ENCODE peak calls at places on chromosomes 3 and 15, in six cellular contexts. Y is ovary, J is brain microvascular endothelial cell, A is fibroblast of lung, L is BJ, P is mesenchymal stem cell. B is an unnamed sample.

GRCh38 chr15:39455502-39455991 is 125.3 kb upstream of the THBS1 start:
- DNase-seq in Y (no peak), J (peak; percentile 77), A (peak; percentile 58), L (no peak), P (peak; percentile 41), B (no peak)

GRCh38 chr3:156948402-156949210 is 122.5 kb downstream of the LEKR1 start:
- DNase-seq in Y (no peak), J (no peak), A (no peak), L (no peak), P (no peak), B (no peak)

GRCh38 chr3:138457863-138458735 is 23.7 kb downstream of the ESYT3 start:
- DNase-seq in Y (no peak), J (no peak), A (no peak), L (no peak), P (no peak), B (peak; percentile 53)

GRCh38 chr3:14242490-14243311 is 64.1 kb downstream of the LSM3 start:
- DNase-seq in Y (no peak), J (no peak), A (no peak), L (no peak), P (no peak), B (no peak)

GRCh38 chr3:146491303-146491702 is 21.9 kb upstream of the PLSCR2 start:
- DNase-seq in Y (no peak), J (no peak), A (peak; percentile 80), L (no peak), P (peak; percentile 33), B (no peak)

GRCh38 chr3:59759298-59760169 is 709.7 kb upstream of the CFAP20DC start:
- DNase-seq in Y (no peak), J (no peak), A (no peak), L (no peak), P (no peak), B (no peak)

GRCh38 chr3:119211193-119211592 is 29.5 kb downstream of the B4GALT4 start:
- DNase-seq in Y (no peak), J (no peak), A (no peak), L (no peak), P (no peak), B (no peak)

GRCh38 chr3:27452368-27453090 is 31.7 kb downstream of the SLC4A7 start:
- DNase-seq in Y (no peak), J (no peak), A (no peak), L (no peak), P (no peak), B (no peak)

GRCh38 chr15:57165992-57166391 is 210.3 kb upstream of the CGNL1 start:
- DNase-seq in Y (no peak), J (peak; percentile 70), A (no peak), L (no peak), P (peak; percentile 38), B (no peak)

GRCh38 chr15:50633653-50634052 is 52.9 kb downstream of the TRPM7 start:
- DNase-seq in Y (no peak), J (no peak), A (no peak), L (no peak), P (no peak), B (no peak)

GRCh38 chr3:56251343-56251945 is 216.8 kb downstream of the ERC2 start:
- DNase-seq in Y (no peak), J (peak; percentile 56), A (peak; percentile 73), L (no peak), P (peak; percentile 72), B (peak; percentile 46)

GRCh38 chr3:107117922-107118576 is 259.2 kb upstream of the CCDC54 start:
- DNase-seq in Y (peak; percentile 62), J (peak; percentile 65), A (peak; percentile 86), L (peak; percentile 5), P (peak; percentile 64), B (peak; percentile 69)

GRCh38 chr15:40424483-40425115 is 16.2 kb upstream of the BAHD1 start:
- DNase-seq in Y (no peak), J (no peak), A (no peak), L (no peak), P (no peak), B (no peak)

GRCh38 chr3:162142511-162142910 is 645.9 kb downstream of the OTOL1 start:
- DNase-seq in Y (no peak), J (peak; percentile 71), A (peak; percentile 65), L (no peak), P (peak; percentile 48), B (no peak)

GRCh38 chr15:89104172-89104564 is 15.9 kb downstream of the ABHD2 start:
- DNase-seq in Y (no peak), J (no peak), A (peak; percentile 77), L (no peak), P (no peak), B (no peak)

GRCh38 chr3:76293856-76294255 is 508.5 kb upstream of the ZNF717 start:
- DNase-seq in Y (no peak), J (no peak), A (no peak), L (no peak), P (no peak), B (no peak)

GRCh38 chr3:198080521-198081384 is 120.7 kb downstream of the LMLN start:
- DNase-seq in Y (peak; percentile 81), J (peak; percentile 48), A (peak; percentile 65), L (no peak), P (peak; percentile 64), B (peak; percentile 84)

GRCh38 chr15:91992940-91993339 is 139.4 kb downstream of the SLCO3A1 start:
- DNase-seq in Y (no peak), J (no peak), A (no peak), L (no peak), P (no peak), B (no peak)

GRCh38 chr3:56347219-56347871 is 120.9 kb downstream of the ERC2 start:
- DNase-seq in Y (no peak), J (no peak), A (no peak), L (no peak), P (no peak), B (peak; percentile 51)

GRCh38 chr3:79052054-79052681 is 715.6 kb downstream of the ROBO1 start:
- DNase-seq in Y (no peak), J (no peak), A (peak; percentile 11), L (no peak), P (peak; percentile 3), B (no peak)

GRCh38 chr3:194310060-194310481 is 41.1 kb downstream of the CPN2 start:
- DNase-seq in Y (peak; percentile 30), J (no peak), A (no peak), L (no peak), P (no peak), B (no peak)

GRCh38 chr3:125436921-125437320 is 61.8 kb upstream of the ZNF148 start:
- DNase-seq in Y (no peak), J (no peak), A (no peak), L (no peak), P (no peak), B (no peak)

GRCh38 chr3:128804017-128804816 is 75.2 kb upstream of the ACAD9 start:
- DNase-seq in Y (no peak), J (peak; percentile 23), A (peak; percentile 57), L (no peak), P (peak; percentile 80), B (peak; percentile 50)

GRCh38 chr3:184477940-184478339 is 83.6 kb upstream of the EPHB3 start:
- DNase-seq in Y (no peak), J (no peak), A (no peak), L (no peak), P (no peak), B (no peak)
- H3K27me3 ChIP-seq in Y (peaks cover 2% of the 10 kb centered on the region), J (peaks cover 26% of the 10 kb centered on the region), A (peaks cover 20% of the 10 kb centered on the region), L (peaks cover 16% of the 10 kb centered on the region), P (peaks cover 34% of the 10 kb centered on the region), B (no peaks in the 10 kb centered on the region)

DNA sequence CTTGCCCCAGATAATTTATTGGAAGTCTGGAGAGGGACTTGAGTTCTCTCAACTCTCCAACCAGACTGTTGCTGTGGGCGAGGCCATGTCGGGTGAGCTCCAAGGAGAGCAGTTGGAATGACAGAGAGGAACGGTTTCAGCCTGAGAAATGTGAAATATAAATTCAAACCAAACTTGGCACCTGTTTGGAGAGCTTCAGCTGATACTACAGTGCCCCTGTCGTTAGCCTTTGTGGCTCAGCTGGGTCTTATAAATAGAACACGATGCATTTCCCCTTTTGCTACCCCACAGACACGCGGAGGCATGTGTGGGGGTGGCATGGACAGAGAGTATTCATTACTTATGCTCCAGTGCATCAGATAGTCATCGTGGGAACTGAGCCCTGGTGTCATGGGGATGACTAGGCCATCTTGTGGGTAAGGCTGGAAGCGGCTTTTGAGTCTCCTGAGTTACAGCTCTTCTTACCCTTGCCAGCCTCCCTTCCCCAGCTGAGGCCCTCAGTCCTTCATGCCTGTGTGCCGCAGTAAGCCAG is 15.6 kb downstream of the SMAD3 start:
- DNase-seq in Y (no peak), J (peak; percentile 76), A (peak; percentile 63), L (peak; percentile 55), P (peak; percentile 86), B (peak; percentile 50)
- H3K4me3 ChIP-seq in Y (no peak overlapping the region), J (no peak overlapping the region), A (no peak overlapping the region), L (no peak overlapping the region), P (no peak overlapping the region), B (no peak overlapping the region)

GRCh38 chr3:134214239-134214638 is 36.4 kb downstream of the RYK start:
- DNase-seq in Y (no peak), J (no peak), A (no peak), L (no peak), P (no peak), B (no peak)
- H3K36me3 ChIP-seq in Y (no peaks in the 10 kb centered on the region), J (peaks cover 3% of the 10 kb centered on the region), A (peaks cover 4% of the 10 kb centered on the region), L (peaks cover 4% of the 10 kb centered on the region), P (peaks cover 4% of the 10 kb centered on the region), B (peaks cover 4% of the 10 kb centered on the region)

DNA sequence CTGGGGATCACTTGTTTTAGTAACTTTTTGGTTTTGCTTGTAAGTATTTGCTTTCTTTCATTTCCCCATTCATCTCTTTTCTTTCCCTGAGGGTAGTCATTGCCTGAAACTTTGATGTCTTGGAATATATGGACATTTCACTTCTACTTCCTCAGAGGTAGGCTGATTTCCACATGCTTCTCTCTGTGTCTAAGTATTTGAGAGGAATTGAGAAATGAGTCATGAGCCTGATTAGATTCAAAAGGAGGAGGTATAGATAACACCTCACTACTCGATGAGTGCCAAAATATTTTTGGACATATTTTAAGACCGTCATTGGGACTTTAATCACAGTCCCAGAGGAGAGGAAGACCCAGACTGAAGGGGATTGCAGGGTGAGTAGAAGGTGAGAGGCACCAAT is 480.1 kb upstream of the SGO1 start:
- DNase-seq in Y (no peak), J (no peak), A (no peak), L (no peak), P (no peak), B (no peak)
- H3K27me3 ChIP-seq in Y (no peaks in the 10 kb centered on the region), J (no peaks in the 10 kb centered on the region), A (no peaks in the 10 kb centered on the region), L (no peaks in the 10 kb centered on the region), P (no peaks in the 10 kb centered on the region), B (no peaks in the 10 kb centered on the region)

GRCh38 chr3:149493315-149494021 is 19.0 kb downstream of the TM4SF4 start:
- DNase-seq in Y (no peak), J (no peak), A (no peak), L (no peak), P (no peak), B (no peak)
- H3K4me3 ChIP-seq in Y (no peak overlapping the region), J (no peak overlapping the region), A (no peak overlapping the region), L (no peak overlapping the region), P (no peak overlapping the region), B (no peak overlapping the region)

DNA sequence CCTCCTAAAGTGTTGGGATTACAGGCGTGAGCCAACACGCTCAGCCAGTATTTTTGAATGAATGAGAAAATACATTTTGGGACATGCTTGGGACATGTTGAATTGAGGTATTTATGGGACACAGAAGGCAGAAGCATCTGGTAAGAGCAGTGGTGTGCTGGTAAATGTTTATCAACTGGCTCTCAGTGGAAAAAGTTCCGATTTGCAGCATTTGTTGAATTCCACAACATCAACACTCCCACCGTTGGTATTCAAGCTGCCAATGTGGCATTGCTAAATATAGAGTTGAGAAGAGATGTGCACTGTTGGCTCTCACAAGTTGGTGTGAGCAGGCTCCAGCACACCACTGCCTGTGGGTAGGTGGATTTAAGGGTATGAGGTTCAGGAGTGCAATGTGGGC is 35.8 kb upstream of the LRRFIP2 start:
- DNase-seq in Y (no peak), J (no peak), A (no peak), L (peak; percentile 64), P (no peak), B (no peak)
- H3K36me3 ChIP-seq in Y (no peaks in the 10 kb centered on the region), J (no peaks in the 10 kb centered on the region), A (no peaks in the 10 kb centered on the region), L (no peaks in the 10 kb centered on the region), P (no peaks in the 10 kb centered on the region), B (no peaks in the 10 kb centered on the region)